ENCODE peak calls at places on chromosomes 12 and 14, in ten cellular contexts. One of them, this sample, is unnamed. For H3K4me1, the result is how much of the 10 kb centered on the place peaks cover.

GRCh38 chr12:28340261-28340660 is 150.0 kb downstream of the CCDC91 start:
- DNase-seq in Panc1: no peak
- DNase-seq in prostate gland: no peak
- DNase-seq in esophagus muscularis mucosa: no peak
- DNase-seq in HCT116: no peak
- DNase-seq in spleen: no peak
- DNase-seq in GM12878: no peak
- DNase-seq in suprapubic skin: no peak
- DNase-seq in stomach: no peak
- DNase-seq in endothelial cell of umbilical vein: peak
- DNase-seq in this sample: no peak

GRCh38 chr14:69318241-69318640 is 58.3 kb downstream of the GALNT16 start:
- DNase-seq in Panc1: no peak
- DNase-seq in prostate gland: no peak
- DNase-seq in esophagus muscularis mucosa: no peak
- DNase-seq in HCT116: no peak
- DNase-seq in spleen: peak
- DNase-seq in GM12878: no peak
- DNase-seq in suprapubic skin: peak
- DNase-seq in stomach: no peak
- DNase-seq in endothelial cell of umbilical vein: no peak
- DNase-seq in this sample: no peak

GRCh38 chr12:103855036-103855712 is 14.1 kb upstream of the NT5DC3 start:
- DNase-seq in Panc1: no peak
- DNase-seq in prostate gland: no peak
- DNase-seq in esophagus muscularis mucosa: no peak
- DNase-seq in HCT116: no peak
- DNase-seq in spleen: no peak
- DNase-seq in GM12878: no peak
- DNase-seq in suprapubic skin: no peak
- DNase-seq in stomach: no peak
- DNase-seq in endothelial cell of umbilical vein: no peak
- DNase-seq in this sample: no peak

GRCh38 chr12:105378821-105379400 is 48.4 kb downstream of the C12orf75 start:
- DNase-seq in Panc1: no peak
- DNase-seq in prostate gland: no peak
- DNase-seq in esophagus muscularis mucosa: no peak
- DNase-seq in HCT116: no peak
- DNase-seq in spleen: no peak
- DNase-seq in GM12878: no peak
- DNase-seq in suprapubic skin: no peak
- DNase-seq in stomach: no peak
- DNase-seq in endothelial cell of umbilical vein: peak
- DNase-seq in this sample: no peak

GRCh38 chr14:35044939-35045797 is 904 bp upstream of the FAM177A1 start:
- DNase-seq in Panc1: no peak
- DNase-seq in prostate gland: no peak
- DNase-seq in esophagus muscularis mucosa: no peak
- DNase-seq in HCT116: no peak
- DNase-seq in spleen: no peak
- DNase-seq in GM12878: no peak
- DNase-seq in suprapubic skin: no peak
- DNase-seq in stomach: no peak
- DNase-seq in endothelial cell of umbilical vein: no peak
- DNase-seq in this sample: no peak

GRCh38 chr12:94618995-94619695 is 31.2 kb downstream of the TMCC3 start:
- DNase-seq in Panc1: peak
- DNase-seq in prostate gland: no peak
- DNase-seq in esophagus muscularis mucosa: no peak
- DNase-seq in HCT116: peak
- DNase-seq in spleen: no peak
- DNase-seq in GM12878: no peak
- DNase-seq in suprapubic skin: no peak
- DNase-seq in stomach: no peak
- DNase-seq in endothelial cell of umbilical vein: peak
- DNase-seq in this sample: no peak

GRCh38 chr12:105164068-105164467 is 56.5 kb downstream of the WASHC4 start:
- DNase-seq in Panc1: no peak
- DNase-seq in prostate gland: no peak
- DNase-seq in esophagus muscularis mucosa: no peak
- DNase-seq in HCT116: no peak
- DNase-seq in spleen: no peak
- DNase-seq in GM12878: no peak
- DNase-seq in suprapubic skin: no peak
- DNase-seq in stomach: no peak
- DNase-seq in endothelial cell of umbilical vein: no peak
- DNase-seq in this sample: no peak

GRCh38 chr12:53066594-53066978 is 12.6 kb downstream of the SPRYD3 start:
- DNase-seq in Panc1: no peak
- DNase-seq in prostate gland: no peak
- DNase-seq in esophagus muscularis mucosa: no peak
- DNase-seq in HCT116: no peak
- DNase-seq in spleen: no peak
- DNase-seq in GM12878: no peak
- DNase-seq in suprapubic skin: peak
- DNase-seq in stomach: peak
- DNase-seq in endothelial cell of umbilical vein: no peak
- DNase-seq in this sample: no peak

GRCh38 chr12:66066071-66066928 is 64.2 kb downstream of the LLPH start:
- DNase-seq in Panc1: no peak
- DNase-seq in prostate gland: no peak
- DNase-seq in esophagus muscularis mucosa: peak
- DNase-seq in HCT116: no peak
- DNase-seq in spleen: no peak
- DNase-seq in GM12878: peak
- DNase-seq in suprapubic skin: no peak
- DNase-seq in stomach: no peak
- DNase-seq in endothelial cell of umbilical vein: peak
- DNase-seq in this sample: no peak

DNA sequence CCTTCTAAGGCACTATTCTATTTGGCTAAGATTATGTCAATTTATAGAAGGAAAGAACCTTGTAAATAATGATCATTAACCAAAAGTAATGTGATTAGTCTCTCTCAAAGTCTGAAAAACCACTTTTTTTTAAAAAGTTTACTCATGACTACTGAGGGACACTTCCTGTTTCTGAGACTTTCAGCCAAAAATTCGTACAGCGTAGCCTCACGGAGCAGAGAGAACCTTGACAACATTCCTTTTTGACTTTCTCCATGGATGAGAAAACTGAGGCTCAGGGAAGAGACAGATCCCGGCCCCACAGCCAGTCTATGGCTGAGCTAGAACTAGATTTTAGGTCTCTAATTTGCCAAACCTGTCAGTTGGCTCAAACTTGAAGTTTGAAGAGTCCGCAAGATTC is 68.2 kb downstream of the DAD1 start:
- DNase-seq in Panc1: no peak
- DNase-seq in prostate gland: no peak
- DNase-seq in esophagus muscularis mucosa: no peak
- DNase-seq in HCT116: no peak
- DNase-seq in spleen: no peak
- DNase-seq in GM12878: no peak
- DNase-seq in suprapubic skin: no peak
- DNase-seq in stomach: no peak
- DNase-seq in endothelial cell of umbilical vein: no peak
- DNase-seq in this sample: no peak
- H3K4me1 ChIP-seq in Panc1: under half
- H3K4me1 ChIP-seq in prostate gland: under half
- H3K4me1 ChIP-seq in esophagus muscularis mucosa: under half
- H3K4me1 ChIP-seq in HCT116: under half
- H3K4me1 ChIP-seq in spleen: under half
- H3K4me1 ChIP-seq in GM12878: half or more
- H3K4me1 ChIP-seq in suprapubic skin: half or more
- H3K4me1 ChIP-seq in stomach: under half
- H3K4me1 ChIP-seq in endothelial cell of umbilical vein: under half
- H3K4me1 ChIP-seq in this sample: under half

GRCh38 chr12:15220961-15221885 is at the start of gene RERG:
- DNase-seq in Panc1: peak
- DNase-seq in prostate gland: peak
- DNase-seq in esophagus muscularis mucosa: no peak
- DNase-seq in HCT116: peak
- DNase-seq in spleen: peak
- DNase-seq in GM12878: peak
- DNase-seq in suprapubic skin: peak
- DNase-seq in stomach: peak
- DNase-seq in endothelial cell of umbilical vein: peak
- DNase-seq in this sample: peak
- TF ChIP-seq POLR2AphosphoS5 in Panc1: no peak
- TF ChIP-seq POLR2AphosphoS5 in prostate gland: peak
- TF ChIP-seq POLR2AphosphoS5 in esophagus muscularis mucosa: peak
- TF ChIP-seq POLR2AphosphoS5 in HCT116: no peak
- TF ChIP-seq POLR2AphosphoS5 in spleen: peak
- TF ChIP-seq POLR2AphosphoS5 in GM12878: no peak
- TF ChIP-seq POLR2AphosphoS5 in suprapubic skin: peak
- TF ChIP-seq POLR2AphosphoS5 in stomach: peak
- TF ChIP-seq POLR2AphosphoS5 in endothelial cell of umbilical vein: no peak
- TF ChIP-seq POLR2AphosphoS5 in this sample: no peak

GRCh38 chr12:57476993-57477709 is 2.5 kb downstream of the ARHGAP9 start:
- DNase-seq in Panc1: no peak
- DNase-seq in prostate gland: no peak
- DNase-seq in esophagus muscularis mucosa: no peak
- DNase-seq in HCT116: no peak
- DNase-seq in spleen: peak
- DNase-seq in GM12878: no peak
- DNase-seq in suprapubic skin: no peak
- DNase-seq in stomach: no peak
- DNase-seq in endothelial cell of umbilical vein: no peak
- DNase-seq in this sample: no peak
- H3K4me1 ChIP-seq in Panc1: under half
- H3K4me1 ChIP-seq in prostate gland: under half
- H3K4me1 ChIP-seq in esophagus muscularis mucosa: under half
- H3K4me1 ChIP-seq in HCT116: under half
- H3K4me1 ChIP-seq in spleen: under half
- H3K4me1 ChIP-seq in GM12878: under half
- H3K4me1 ChIP-seq in suprapubic skin: under half
- H3K4me1 ChIP-seq in stomach: under half
- H3K4me1 ChIP-seq in endothelial cell of umbilical vein: under half
- H3K4me1 ChIP-seq in this sample: under half

GRCh38 chr14:49767473-49768300 is at the start of gene KLHDC2:
- DNase-seq in Panc1: no peak
- DNase-seq in prostate gland: peak
- DNase-seq in esophagus muscularis mucosa: peak
- DNase-seq in HCT116: peak
- DNase-seq in spleen: peak
- DNase-seq in GM12878: no peak
- DNase-seq in suprapubic skin: peak
- DNase-seq in stomach: peak
- DNase-seq in endothelial cell of umbilical vein: peak
- DNase-seq in this sample: peak
- TF ChIP-seq POLR2AphosphoS5 in Panc1: peak
- TF ChIP-seq POLR2AphosphoS5 in prostate gland: peak
- TF ChIP-seq POLR2AphosphoS5 in esophagus muscularis mucosa: peak
- TF ChIP-seq POLR2AphosphoS5 in HCT116: peak
- TF ChIP-seq POLR2AphosphoS5 in spleen: peak
- TF ChIP-seq POLR2AphosphoS5 in GM12878: peak
- TF ChIP-seq POLR2AphosphoS5 in suprapubic skin: peak
- TF ChIP-seq POLR2AphosphoS5 in stomach: peak
- TF ChIP-seq POLR2AphosphoS5 in endothelial cell of umbilical vein: peak
- TF ChIP-seq POLR2AphosphoS5 in this sample: peak

GRCh38 chr12:75560167-75560566 is 48.8 kb upstream of the KRR1 start:
- DNase-seq in Panc1: no peak
- DNase-seq in prostate gland: no peak
- DNase-seq in esophagus muscularis mucosa: no peak
- DNase-seq in HCT116: no peak
- DNase-seq in spleen: no peak
- DNase-seq in GM12878: no peak
- DNase-seq in suprapubic skin: no peak
- DNase-seq in stomach: no peak
- DNase-seq in endothelial cell of umbilical vein: peak
- DNase-seq in this sample: peak

GRCh38 chr12:75561921-75562320 is 50.5 kb upstream of the KRR1 start:
- DNase-seq in Panc1: no peak
- DNase-seq in prostate gland: no peak
- DNase-seq in esophagus muscularis mucosa: no peak
- DNase-seq in HCT116: no peak
- DNase-seq in spleen: no peak
- DNase-seq in GM12878: no peak
- DNase-seq in suprapubic skin: no peak
- DNase-seq in stomach: no peak
- DNase-seq in endothelial cell of umbilical vein: no peak
- DNase-seq in this sample: no peak

GRCh38 chr12:75554556-75554880 is 43.1 kb upstream of the KRR1 start:
- DNase-seq in Panc1: no peak
- DNase-seq in prostate gland: no peak
- DNase-seq in esophagus muscularis mucosa: no peak
- DNase-seq in HCT116: no peak
- DNase-seq in spleen: no peak
- DNase-seq in GM12878: no peak
- DNase-seq in suprapubic skin: no peak
- DNase-seq in stomach: no peak
- DNase-seq in endothelial cell of umbilical vein: no peak
- DNase-seq in this sample: no peak

GRCh38 chr12:75556306-75556899 is 45.0 kb upstream of the KRR1 start:
- DNase-seq in Panc1: no peak
- DNase-seq in prostate gland: no peak
- DNase-seq in esophagus muscularis mucosa: no peak
- DNase-seq in HCT116: no peak
- DNase-seq in spleen: no peak
- DNase-seq in GM12878: no peak
- DNase-seq in suprapubic skin: no peak
- DNase-seq in stomach: no peak
- DNase-seq in endothelial cell of umbilical vein: no peak
- DNase-seq in this sample: no peak

GRCh38 chr12:75558262-75558661 is 46.9 kb upstream of the KRR1 start:
- DNase-seq in Panc1: no peak
- DNase-seq in prostate gland: no peak
- DNase-seq in esophagus muscularis mucosa: no peak
- DNase-seq in HCT116: no peak
- DNase-seq in spleen: no peak
- DNase-seq in GM12878: no peak
- DNase-seq in suprapubic skin: no peak
- DNase-seq in stomach: no peak
- DNase-seq in endothelial cell of umbilical vein: no peak
- DNase-seq in this sample: no peak
- H3K4me1 ChIP-seq in Panc1: under half
- H3K4me1 ChIP-seq in prostate gland: under half
- H3K4me1 ChIP-seq in esophagus muscularis mucosa: under half
- H3K4me1 ChIP-seq in HCT116: under half
- H3K4me1 ChIP-seq in spleen: under half
- H3K4me1 ChIP-seq in GM12878: under half
- H3K4me1 ChIP-seq in suprapubic skin: under half
- H3K4me1 ChIP-seq in stomach: under half
- H3K4me1 ChIP-seq in endothelial cell of umbilical vein: under half
- H3K4me1 ChIP-seq in this sample: under half

DNA sequence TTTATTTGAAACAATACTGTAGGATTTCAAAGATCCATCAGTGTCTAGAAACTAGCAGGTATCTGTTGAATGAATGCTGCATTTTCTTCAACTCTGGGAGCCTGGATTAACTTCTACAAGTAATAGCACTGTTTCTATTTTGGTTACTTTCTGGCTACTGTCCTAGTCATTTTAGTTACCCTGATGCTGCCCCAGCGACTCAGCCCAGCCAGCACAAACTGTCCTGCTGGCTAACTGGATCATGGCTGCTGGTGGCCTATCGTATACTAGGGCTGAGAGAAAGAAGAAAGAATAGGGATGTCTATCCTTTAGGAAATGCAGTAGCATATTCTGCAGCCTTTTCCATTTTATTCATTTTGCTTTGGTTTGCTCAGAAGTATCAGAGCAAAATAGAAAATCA is 53.9 kb downstream of the NTN4 start:
- DNase-seq in Panc1: no peak
- DNase-seq in prostate gland: no peak
- DNase-seq in esophagus muscularis mucosa: no peak
- DNase-seq in HCT116: no peak
- DNase-seq in spleen: no peak
- DNase-seq in GM12878: no peak
- DNase-seq in suprapubic skin: no peak
- DNase-seq in stomach: no peak
- DNase-seq in endothelial cell of umbilical vein: no peak
- DNase-seq in this sample: no peak
- TF ChIP-seq POLR2AphosphoS5 in Panc1: no peak
- TF ChIP-seq POLR2AphosphoS5 in prostate gland: no peak
- TF ChIP-seq POLR2AphosphoS5 in esophagus muscularis mucosa: no peak
- TF ChIP-seq POLR2AphosphoS5 in HCT116: no peak
- TF ChIP-seq POLR2AphosphoS5 in spleen: no peak
- TF ChIP-seq POLR2AphosphoS5 in GM12878: no peak
- TF ChIP-seq POLR2AphosphoS5 in suprapubic skin: no peak
- TF ChIP-seq POLR2AphosphoS5 in stomach: no peak
- TF ChIP-seq POLR2AphosphoS5 in endothelial cell of umbilical vein: no peak
- TF ChIP-seq POLR2AphosphoS5 in this sample: no peak

This sample was measured in GM23338.